ENCODE peak calls at places on chromosomes 12 and 14, in nine cellular contexts. J is NCI-H510A treated with DMSO at 0.1 percent for 48 hours, V is pulmonary artery endothelial cell, D is NB4, U is A549, M is choroid plexus epithelial cell, I is NCI-H1092 treated with DMSO at 0.1 percent for 48 hours, Q is mesothelial cell of epicardium, G is AG09309. C is an unnamed sample.

GRCh38 chr12:71312767-71313375 is 126.7 kb upstream of the LGR5 start:
- DNase-seq in J (no peak), V (no peak), D (no peak), U (no peak), M (peak), I (no peak), Q (no peak), G (no peak), C (no peak)

GRCh38 chr12:12807970-12808702 is 5.0 kb upstream of the DDX47 start:
- DNase-seq in J (peak), V (peak), D (peak), U (no peak), M (no peak), I (no peak), Q (no peak), G (no peak), C (no peak)

GRCh38 chr12:58378038-58378437 is 436.7 kb downstream of the ATP23 start:
- DNase-seq in J (no peak), V (no peak), D (no peak), U (no peak), M (peak), I (no peak), Q (no peak), G (no peak), C (no peak)

GRCh38 chr12:88790231-88790630 is 210.0 kb upstream of the KITLG start:
- DNase-seq in J (no peak), V (no peak), D (no peak), U (no peak), M (no peak), I (no peak), Q (no peak), G (no peak), C (no peak)

GRCh38 chr14:55712505-55712904 is 132.5 kb downstream of the KTN1 start:
- DNase-seq in J (no peak), V (no peak), D (no peak), U (no peak), M (no peak), I (no peak), Q (no peak), G (no peak), C (no peak)

GRCh38 chr12:27217590-27217989 is 26.5 kb upstream of the STK38L start:
- DNase-seq in J (no peak), V (no peak), D (no peak), U (no peak), M (no peak), I (no peak), Q (no peak), G (no peak), C (no peak)

GRCh38 chr12:9649532-9649940 is 20.0 kb upstream of the CLEC2D start:
- DNase-seq in J (peak), V (no peak), D (peak), U (no peak), M (no peak), I (no peak), Q (no peak), G (no peak), C (no peak)

GRCh38 chr12:52145228-52145940 is 46.4 kb downstream of the KRT80 start:
- DNase-seq in J (no peak), V (no peak), D (no peak), U (peak), M (no peak), I (no peak), Q (no peak), G (no peak), C (peak)

GRCh38 chr12:94793191-94793595 is 142.8 kb upstream of the TMCC3 start:
- DNase-seq in J (no peak), V (no peak), D (peak), U (no peak), M (peak), I (no peak), Q (no peak), G (no peak), C (no peak)

GRCh38 chr12:886206-886605 is 63.3 kb downstream of the RAD52 start:
- DNase-seq in J (no peak), V (no peak), D (no peak), U (no peak), M (no peak), I (no peak), Q (no peak), G (no peak), C (no peak)

GRCh38 chr14:38039526-38039925 is 168.2 kb upstream of the SSTR1 start:
- DNase-seq in J (no peak), V (no peak), D (no peak), U (no peak), M (no peak), I (no peak), Q (no peak), G (peak), C (no peak)

GRCh38 chr14:30193791-30194407 is 266.3 kb upstream of the PRKD1 start:
- DNase-seq in J (no peak), V (no peak), D (no peak), U (no peak), M (peak), I (no peak), Q (no peak), G (peak), C (no peak)

GRCh38 chr14:52936437-52936836 is 14.4 kb downstream of the FERMT2 start:
- DNase-seq in J (no peak), V (no peak), D (no peak), U (no peak), M (no peak), I (no peak), Q (no peak), G (no peak), C (no peak)

GRCh38 chr12:124232654-124232987 is 62.3 kb upstream of the RFLNA start:
- DNase-seq in J (peak), V (no peak), D (no peak), U (no peak), M (no peak), I (peak), Q (no peak), G (no peak), C (no peak)

GRCh38 chr12:6952121-6952859 is 1.1 kb downstream of the PTPN6 start:
- DNase-seq in J (no peak), V (no peak), D (no peak), U (no peak), M (no peak), I (no peak), Q (no peak), G (no peak), C (no peak)

GRCh38 chr12:3313066-3313465 is 177.9 kb upstream of the PRMT8 start:
- DNase-seq in J (no peak), V (no peak), D (no peak), U (no peak), M (peak), I (no peak), Q (no peak), G (peak), C (no peak)

GRCh38 chr12:6204533-6205143 is 4.4 kb downstream of the CD9 start:
- DNase-seq in J (no peak), V (no peak), D (peak), U (no peak), M (no peak), I (no peak), Q (no peak), G (no peak), C (no peak)